ENCODE peak calls at places on chromosomes 5 and 9, in four cellular contexts. D, O, P and Q are unnamed samples.

GRCh38 chr5:131303537-131303936 is 39.7 kb downstream of the CDC42SE2 start:
- DNase-seq in D (no peak), O (no peak), P (no peak), Q (no peak)

GRCh38 chr5:43215073-43215631 is 23.1 kb downstream of the NIM1K start:
- DNase-seq in D (no peak), O (no peak), P (no peak), Q (no peak)

GRCh38 chr5:158953929-158954534 is 145.7 kb downstream of the EBF1 start:
- DNase-seq in D (no peak), O (no peak), P (no peak), Q (no peak)

GRCh38 chr5:94241288-94241651 is 377.1 kb downstream of the KIAA0825 start:
- DNase-seq in D (no peak), O (no peak), P (no peak), Q (no peak)

GRCh38 chr5:133811168-133811567 is 157.3 kb downstream of the C5orf15 start:
- DNase-seq in D (no peak), O (no peak), P (no peak), Q (no peak)

GRCh38 chr5:100623719-100624118 is 88.5 kb downstream of the FAM174A start:
- DNase-seq in D (no peak), O (no peak), P (peak; percentile 10), Q (no peak)

GRCh38 chr9:129641751-129642585 is at the start of gene ASB6:
- DNase-seq in D (peak; percentile 97), O (peak; percentile 97), P (peak; percentile 100), Q (peak; percentile 100)

GRCh38 chr5:122723606-122724352 is 51.1 kb upstream of the SNX2 start:
- DNase-seq in D (no peak), O (no peak), P (no peak), Q (peak; percentile 11)

GRCh38 chr5:14376789-14377188 is 204.8 kb upstream of the OTULINL start:
- DNase-seq in D (no peak), O (no peak), P (no peak), Q (no peak)

GRCh38 chr9:126509718-126510117 is 104.0 kb upstream of the LMX1B start:
- DNase-seq in D (no peak), O (no peak), P (no peak), Q (no peak)

GRCh38 chr5:149775785-149776184 is 45.7 kb downstream of the PPARGC1B start:
- DNase-seq in D (no peak), O (no peak), P (peak; percentile 21), Q (peak; percentile 74)

GRCh38 chr9:22037954-22038690 is 29.0 kb upstream of the CDKN2B start:
- DNase-seq in D (no peak), O (no peak), P (no peak), Q (no peak)

GRCh38 chr5:180069589-180070247 is 1.8 kb downstream of the RNF130 start:
- DNase-seq in D (no peak), O (peak; percentile 56), P (no peak), Q (no peak)

GRCh38 chr9:104256031-104256709 is 162.1 kb downstream of the SMC2 start:
- DNase-seq in D (no peak), O (no peak), P (no peak), Q (no peak)

GRCh38 chr9:131738838-131739191 is 1.1 kb downstream of the RAPGEF1 start:
- DNase-seq in D (no peak), O (peak; percentile 52), P (peak; percentile 73), Q (peak; percentile 84)

GRCh38 chr5:31161772-31162171 is 31.7 kb upstream of the CDH6 start:
- DNase-seq in D (no peak), O (no peak), P (peak; percentile 79), Q (no peak)

GRCh38 chr9:2934883-2935282 is 91.0 kb upstream of the PUM3 start:
- DNase-seq in D (no peak), O (no peak), P (no peak), Q (no peak)

GRCh38 chr9:71744754-71745521 is 23.4 kb downstream of the CEMIP2 start:
- DNase-seq in D (no peak), O (no peak), P (no peak), Q (no peak)

GRCh38 chr9:72294952-72295351 is 70.1 kb downstream of the ZFAND5 start:
- DNase-seq in D (no peak), O (peak; percentile 31), P (peak; percentile 18), Q (no peak)

GRCh38 chr9:75891277-75892167 is 1.0 kb downstream of the PCSK5 start:
- DNase-seq in D (peak; percentile 30), O (no peak), P (peak; percentile 16), Q (peak; percentile 66)

GRCh38 chr5:171914939-171915338 is 91.5 kb downstream of the FBXW11 start:
- DNase-seq in D (no peak), O (no peak), P (no peak), Q (no peak)

GRCh38 chr5:54229041-54229780 is 81.2 kb downstream of the ARL15 start:
- DNase-seq in D (peak; percentile 74), O (peak; percentile 82), P (peak; percentile 76), Q (peak; percentile 18)

GRCh38 chr9:20291201-20291600 is 331.1 kb downstream of the MLLT3 start:
- DNase-seq in D (no peak), O (no peak), P (no peak), Q (no peak)

GRCh38 chr5:177089146-177089545 is 2.4 kb downstream of the FGFR4 start:
- DNase-seq in D (peak; percentile 68), O (no peak), P (no peak), Q (no peak)

GRCh38 chr9:96495341-96495740 is 45.4 kb downstream of the HABP4 start:
- DNase-seq in D (no peak), O (no peak), P (no peak), Q (no peak)

GRCh38 chr9:108854094-108854493 is 1.7 kb downstream of the ACTL7B start:
- DNase-seq in D (no peak), O (no peak), P (no peak), Q (peak; percentile 66)

GRCh38 chr9:106421772-106422171 is 441.2 kb upstream of the ZNF462 start:
- DNase-seq in D (no peak), O (no peak), P (no peak), Q (no peak)

GRCh38 chr5:134215757-134216156 is 10.1 kb downstream of the PPP2CA start:
- DNase-seq in D (no peak), O (no peak), P (no peak), Q (no peak)

GRCh38 chr5:177507165-177507564 is 2.5 kb downstream of the DOK3 start:
- DNase-seq in D (no peak), O (no peak), P (no peak), Q (no peak)

GRCh38 chr9:126938332-126938731 is 23.8 kb downstream of the RALGPS1 start:
- DNase-seq in D (no peak), O (no peak), P (no peak), Q (no peak)

GRCh38 chr5:38853753-38854470 is 8.1 kb downstream of the OSMR start:
- DNase-seq in D (no peak), O (no peak), P (peak; percentile 54), Q (no peak)

GRCh38 chr9:35650341-35651158 is at the start of gene SIT1:
- DNase-seq in D (no peak), O (no peak), P (no peak), Q (peak; percentile 79)
- H3K4me3 ChIP-seq in D (no peak within 1 kb of the TSS), O (peak within 1 kb of the TSS; percentile 32), P (no peak within 1 kb of the TSS), Q (no peak within 1 kb of the TSS)

DNA sequence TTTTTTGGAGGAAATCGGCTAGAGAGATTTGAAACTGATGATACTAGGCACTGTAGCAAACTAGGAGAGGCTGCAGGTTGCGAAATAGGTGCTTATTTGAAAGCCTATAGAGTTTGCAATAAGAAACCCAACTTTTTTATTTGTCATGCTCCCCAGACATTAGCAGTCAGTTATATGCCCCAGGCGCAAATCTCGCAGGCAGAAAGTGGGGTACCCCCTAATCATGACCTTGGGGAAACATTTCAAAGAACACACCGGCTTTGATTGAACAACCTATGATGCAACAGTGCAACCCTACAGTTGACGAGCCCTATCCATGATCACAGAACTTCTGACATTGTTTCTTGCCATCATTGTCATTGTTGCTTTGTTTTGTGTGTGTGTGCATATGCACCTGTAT is 510.5 kb downstream of the RAB3C start:
- DNase-seq in D (no peak), O (no peak), P (no peak), Q (no peak)
- H3K4me3 ChIP-seq in D (peak overlapping the region; percentile 12), O (peak overlapping the region; percentile 33), P (no peak overlapping the region), Q (no peak overlapping the region)

DNA sequence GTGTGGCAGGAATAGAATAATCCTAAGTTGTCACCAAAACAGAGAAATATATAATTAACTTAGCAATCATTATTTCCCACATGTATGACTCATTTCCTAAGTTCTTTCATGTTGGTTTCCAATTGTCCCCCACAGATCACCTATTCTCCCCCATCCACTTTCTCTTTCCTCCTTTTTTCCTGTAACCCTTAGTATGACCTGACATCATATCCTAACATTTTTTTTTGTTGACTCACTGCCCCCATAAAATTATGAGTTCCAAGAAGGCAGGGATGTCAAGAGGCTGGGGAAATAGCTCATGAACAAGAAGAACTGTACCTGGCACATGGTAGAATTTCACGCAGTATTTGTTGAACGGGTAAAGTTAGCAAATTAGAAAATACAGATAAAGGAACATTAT is 186.7 kb downstream of the DCP2 start:
- DNase-seq in D (no peak), O (no peak), P (no peak), Q (no peak)
- H3K4me3 ChIP-seq in D (no peak overlapping the region), O (no peak overlapping the region), P (no peak overlapping the region), Q (no peak overlapping the region)

GRCh38 chr9:130659699-130660248 is 4.6 kb upstream of the PRDM12 start:
- DNase-seq in D (no peak), O (no peak), P (no peak), Q (peak; percentile 92)
- H3K4me3 ChIP-seq in D (no peak overlapping the region), O (peak overlapping the region; percentile 49), P (no peak overlapping the region), Q (peak overlapping the region; percentile 28)

GRCh38 chr9:113929634-113930092 is 53.6 kb downstream of the ZNF618 start:
- DNase-seq in D (no peak), O (peak; percentile 23), P (no peak), Q (no peak)

GRCh38 chr9:113926211-113926610 is 50.1 kb downstream of the ZNF618 start:
- DNase-seq in D (no peak), O (no peak), P (no peak), Q (no peak)

GRCh38 chr9:113927277-113927676 is 51.2 kb downstream of the ZNF618 start:
- DNase-seq in D (no peak), O (no peak), P (no peak), Q (no peak)

GRCh38 chr9:113930384-113930783 is 54.3 kb downstream of the ZNF618 start:
- DNase-seq in D (no peak), O (peak; percentile 3), P (no peak), Q (no peak)

DNA sequence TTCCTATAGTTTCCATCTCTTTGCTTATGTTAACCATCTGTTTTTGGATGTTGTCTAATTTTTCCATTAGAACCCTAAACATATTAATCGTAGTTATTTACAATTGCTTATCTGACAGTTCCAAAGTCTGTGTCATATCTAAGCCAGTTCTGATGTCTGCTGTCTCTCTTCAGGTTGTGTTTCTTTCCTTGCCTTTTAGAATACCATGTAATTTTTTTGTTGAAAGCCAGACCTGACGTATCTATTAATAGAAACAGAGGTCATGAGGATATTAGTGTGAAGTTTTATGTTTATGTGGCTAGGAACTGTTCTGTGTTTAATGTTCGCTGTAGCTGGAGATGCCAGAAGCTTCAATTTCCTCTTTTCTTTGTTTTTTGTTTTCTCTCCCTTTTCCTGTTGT is 52.2 kb downstream of the ZNF618 start:
- DNase-seq in D (no peak), O (no peak), P (no peak), Q (no peak)
- H3K4me3 ChIP-seq in D (no peak overlapping the region), O (no peak overlapping the region), P (no peak overlapping the region), Q (no peak overlapping the region)

DNA sequence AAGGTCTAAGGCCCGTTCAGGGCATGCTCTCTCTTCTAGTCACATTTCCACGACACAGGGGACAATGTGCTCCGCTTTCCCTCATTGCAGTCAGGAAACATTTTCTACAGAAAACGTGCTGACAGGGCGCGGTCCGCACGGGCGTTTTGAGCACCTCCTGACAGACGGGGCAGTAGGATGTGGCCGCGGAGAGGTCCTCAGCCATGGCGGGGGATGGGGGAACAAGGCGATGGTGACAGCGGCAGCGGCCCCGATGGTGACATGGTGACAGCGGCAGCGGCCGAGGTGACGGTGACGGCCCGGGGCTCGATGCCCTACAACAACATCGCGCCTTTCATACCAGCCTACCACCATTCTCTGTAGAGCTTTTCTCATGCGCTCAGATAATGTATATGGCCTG is 4.1 kb downstream of the PLPP1 start:
- DNase-seq in D (no peak), O (no peak), P (no peak), Q (peak; percentile 34)
- H3K4me3 ChIP-seq in D (no peak overlapping the region), O (peak overlapping the region; percentile 66), P (no peak overlapping the region), Q (no peak overlapping the region)